ENCODE peak calls at places on chromosomes 3 and 15, in seven cellular contexts. R, G, C, I, F, L and D are unnamed samples. For H3K4me1 and H4K20me1, the result is how much of the 10 kb centered on the place peaks cover.

GRCh38 chr15:34944946-34945345 is 24.6 kb downstream of the AQR start:
- DNase-seq in C (no peak), G (no peak), R (no peak), I (peak), F (no peak), L (no peak), D (no peak)

GRCh38 chr3:189789432-189789831 is 158.2 kb downstream of the TP63 start:
- DNase-seq in R (no peak), G (no peak), L (no peak), C (no peak), I (no peak), F (no peak), D (no peak)

GRCh38 chr3:58492385-58492970 is 582 bp downstream of the KCTD6 start:
- DNase-seq in R (no peak), L (no peak), I (peak), C (no peak), G (peak), F (no peak), D (peak)

GRCh38 chr3:124260206-124260915 is 268.4 kb upstream of the ROPN1 start:
- DNase-seq in F (no peak), R (no peak), I (peak), L (no peak), G (no peak), C (no peak), D (peak)

GRCh38 chr15:79682285-79682684 is 214.5 kb downstream of the MTHFS start:
- DNase-seq in L (no peak), F (peak), C (no peak), I (peak), R (no peak), G (no peak), D (peak)

GRCh38 chr3:53101956-53102355 is 28.3 kb downstream of the RFT1 start:
- DNase-seq in F (no peak), L (peak), R (no peak), G (no peak), I (no peak), C (no peak), D (no peak)

GRCh38 chr3:28253040-28253715 is 11.8 kb downstream of the CMC1 start:
- DNase-seq in G (no peak), R (peak), I (no peak), C (no peak), L (peak), F (no peak), D (no peak)

GRCh38 chr15:56919708-56920637 is 1.5 kb downstream of the TCF12 start:
- DNase-seq in R (peak), G (peak), C (no peak), I (peak), F (no peak), L (peak), D (peak)

GRCh38 chr3:188567478-188568195 is 413.7 kb downstream of the LPP start:
- DNase-seq in L (no peak), I (no peak), F (no peak), R (no peak), G (no peak), C (no peak), D (peak)

GRCh38 chr15:62626903-62627302 is 415.6 kb upstream of the TPM1 start:
- DNase-seq in R (no peak), I (peak), F (no peak), C (no peak), L (no peak), G (no peak), D (no peak)

GRCh38 chr3:53286727-53287412 is 31.0 kb upstream of the TKT start:
- DNase-seq in F (no peak), I (peak), R (peak), C (no peak), G (no peak), L (peak), D (no peak)

GRCh38 chr3:50609743-50610085 is 1.9 kb downstream of the CISH start:
- DNase-seq in R (no peak), F (no peak), C (no peak), L (no peak), G (no peak), I (no peak), D (no peak)
- H3K4me1 ChIP-seq in R (under half), F (under half), C (under half), L (under half), G (under half), I (under half), D (under half)

DNA sequence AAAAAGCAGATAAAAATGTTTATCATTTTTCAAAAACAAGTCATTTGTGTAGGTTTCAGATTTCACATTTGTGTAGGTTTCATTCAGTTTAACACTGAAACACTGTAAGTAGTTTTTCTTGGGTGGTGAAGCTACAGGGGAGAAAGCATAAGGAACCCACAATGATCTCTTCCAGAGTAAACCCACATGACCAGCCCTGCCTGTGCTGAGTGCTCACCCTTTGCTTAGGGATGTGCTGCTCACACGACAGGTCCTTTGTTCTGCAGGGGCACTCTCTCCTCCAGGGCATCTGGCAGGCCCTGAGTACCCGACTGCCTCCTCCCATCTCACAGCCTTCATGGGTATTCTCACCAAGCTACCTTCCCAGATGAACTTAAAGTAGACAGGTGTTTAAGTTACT is 28.9 kb downstream of the ZXDC start:
- DNase-seq in C (no peak), I (no peak), G (no peak), R (peak), L (no peak), F (no peak), D (no peak)
- H4K20me1 ChIP-seq in C (under half), I (under half), G (under half), R (under half), L (under half), F (under half), D (under half)

GRCh38 chr3:77536038-77536775 is 496.3 kb downstream of the ROBO2 start:
- DNase-seq in I (no peak), R (peak), G (no peak), L (peak), F (no peak), C (no peak), D (peak)
- TF ChIP-seq EZH2phosphoT487 in I (no peak), R (no peak), G (no peak), L (no peak), F (no peak), C (no peak), D (no peak)

GRCh38 chr3:172511783-172512357 is 11.4 kb downstream of the TNFSF10 start:
- DNase-seq in G (no peak), R (no peak), F (no peak), I (no peak), C (no peak), L (no peak), D (no peak)

GRCh38 chr3:172512363-172512762 is 10.9 kb downstream of the TNFSF10 start:
- DNase-seq in R (no peak), L (no peak), G (peak), F (no peak), I (no peak), C (no peak), D (no peak)

GRCh38 chr3:172515130-172515918 is 7.9 kb downstream of the TNFSF10 start:
- DNase-seq in F (no peak), I (no peak), C (no peak), R (no peak), G (no peak), L (no peak), D (no peak)

GRCh38 chr3:172514678-172515077 is 8.6 kb downstream of the TNFSF10 start:
- DNase-seq in R (peak), L (no peak), F (no peak), C (no peak), G (no peak), I (no peak), D (no peak)

DNA sequence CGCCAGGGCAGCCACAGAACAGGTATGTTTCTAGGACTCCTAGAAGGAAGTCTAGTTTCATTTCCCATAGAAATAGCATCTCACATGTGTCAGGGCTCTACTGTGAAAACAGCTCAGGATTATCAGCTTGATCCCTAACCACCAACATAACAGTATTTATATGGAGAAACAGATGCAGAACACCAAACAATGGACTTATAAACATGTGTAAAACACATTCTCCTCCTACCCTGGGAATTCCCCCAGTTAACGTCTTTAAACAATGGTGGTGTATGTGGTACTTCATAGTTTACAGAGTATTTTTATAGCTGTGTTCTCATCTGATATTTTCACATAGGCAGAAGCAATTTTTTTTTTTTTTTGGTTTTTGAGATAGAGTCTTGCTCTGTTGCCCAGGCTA is 9.7 kb downstream of the TNFSF10 start:
- DNase-seq in I (no peak), F (no peak), C (no peak), L (no peak), G (no peak), R (no peak), D (no peak)
- H3K4me1 ChIP-seq in I (under half), F (under half), C (under half), L (under half), G (under half), R (under half), D (under half)

DNA sequence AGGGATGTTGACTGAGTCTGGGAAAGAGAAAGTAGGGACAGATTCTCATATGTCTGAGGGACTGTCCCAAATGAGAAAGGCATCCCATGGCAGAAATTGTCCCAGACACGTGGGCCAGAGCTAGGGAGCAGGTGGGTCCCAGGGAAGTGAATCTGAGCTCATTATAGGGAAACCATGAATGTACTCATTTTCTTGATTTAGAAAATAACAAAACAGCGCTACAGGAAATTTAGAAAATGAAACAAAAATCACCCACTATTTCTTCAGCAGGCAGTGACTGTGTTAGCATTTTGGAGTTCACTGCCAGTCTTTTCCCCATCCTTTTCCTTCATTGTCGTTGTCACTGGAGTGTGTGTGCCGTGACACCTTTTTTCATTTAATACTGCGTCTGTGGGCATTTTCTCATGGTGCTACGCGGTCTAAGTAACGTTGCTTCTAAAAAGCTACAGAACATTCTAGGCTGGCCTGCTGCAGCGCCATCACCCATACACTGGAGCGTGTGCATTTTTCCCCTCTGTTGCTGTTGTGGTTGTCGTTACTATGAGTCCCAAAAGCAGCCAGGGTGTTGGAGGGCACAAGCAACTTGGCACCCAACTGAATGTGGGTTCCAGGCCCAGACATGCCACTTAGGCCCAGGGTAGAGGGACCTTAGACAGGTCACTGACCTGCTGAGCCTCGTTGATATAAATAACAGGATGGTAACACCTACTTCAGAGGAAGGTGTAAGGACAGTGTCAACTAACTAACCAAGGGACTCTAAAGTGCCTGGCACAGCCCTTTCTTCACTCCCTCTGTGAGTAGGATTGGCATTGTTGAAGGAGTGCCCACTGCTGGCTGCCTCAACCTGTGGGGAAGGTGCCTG is 3.2 kb downstream of the CSK start:
- DNase-seq in I (no peak), L (no peak), C (no peak), F (no peak), R (no peak), G (no peak), D (no peak)
- H4K20me1 ChIP-seq in I (under half), L (half or more), C (under half), F (half or more), R (under half), G (under half), D (under half)

GRCh38 chr3:23612296-23612891 is 193.4 kb upstream of the UBE2E1 start:
- DNase-seq in G (no peak), C (no peak), R (no peak), I (peak), F (no peak), L (no peak), D (peak)
- TF ChIP-seq EZH2phosphoT487 in G (no peak), C (no peak), R (no peak), I (no peak), F (no peak), L (no peak), D (no peak)

GRCh38 chr3:42493126-42493797 is 9.2 kb upstream of the VIPR1 start:
- DNase-seq in I (no peak), L (no peak), G (no peak), R (no peak), F (no peak), C (no peak), D (no peak)
- H3K4me1 ChIP-seq in I (under half), L (under half), G (under half), R (under half), F (under half), C (under half), D (under half)